ENCODE peak calls at places on chromosomes 11 and 22, in five cellular contexts. T, L, G, D and S are unnamed samples.

GRCh38 chr22:26072611-26073010 is 96.7 kb upstream of the SEZ6L start:
- DNase-seq in L (no peak), G (no peak), D (no peak), T (no peak), S (no peak)

GRCh38 chr11:71990721-71991120 is 8.0 kb upstream of the IL18BP start:
- DNase-seq in L (no peak), G (no peak), D (no peak), T (no peak), S (no peak)

GRCh38 chr11:41058138-41058537 is 401.3 kb downstream of the LRRC4C start:
- DNase-seq in D (no peak), T (peak; percentile 47), L (no peak), G (no peak), S (no peak)

GRCh38 chr11:70544067-70544773 is 145.9 kb downstream of the CTTN start:
- DNase-seq in T (no peak), D (no peak), G (no peak), L (peak; percentile 65), S (peak; percentile 53)

GRCh38 chr11:68954970-68955958 is 25.5 kb downstream of the MRGPRD start:
- DNase-seq in G (no peak), T (no peak), D (peak; percentile 38), L (no peak), S (no peak)

GRCh38 chr11:47946682-47947575 is 33.4 kb upstream of the PTPRJ start:
- DNase-seq in D (peak; percentile 71), G (peak; percentile 85), L (peak; percentile 92), T (peak; percentile 87), S (peak; percentile 87)

GRCh38 chr22:21972293-21972779 is 10.3 kb downstream of the TOP3B start:
- DNase-seq in L (no peak), G (no peak), D (no peak), T (no peak), S (no peak)

GRCh38 chr11:12200359-12201015 is 90.1 kb downstream of the MICAL2 start:
- DNase-seq in L (peak; percentile 85), G (no peak), T (peak; percentile 61), D (peak; percentile 65), S (no peak)

GRCh38 chr11:125404136-125404810 is 91.8 kb downstream of the FEZ1 start:
- DNase-seq in L (peak; percentile 62), T (no peak), D (no peak), G (peak; percentile 92), S (no peak)

GRCh38 chr11:115724709-115725108 is 220.5 kb upstream of the CADM1 start:
- DNase-seq in D (no peak), L (no peak), G (no peak), T (no peak), S (no peak)

GRCh38 chr11:130798801-130799200 is 117.5 kb downstream of the SNX19 start:
- DNase-seq in D (no peak), L (no peak), T (no peak), G (no peak), S (no peak)

GRCh38 chr22:36369004-36369921 is 18.5 kb downstream of the MYH9 start:
- DNase-seq in T (no peak), D (no peak), G (no peak), L (no peak), S (no peak)
- H3K4me1 ChIP-seq in T (peaks cover 100% of the 10 kb centered on the region), D (peaks cover 100% of the 10 kb centered on the region), G (peaks cover 86% of the 10 kb centered on the region), L (peaks cover 9% of the 10 kb centered on the region), S (peaks cover 95% of the 10 kb centered on the region)

DNA sequence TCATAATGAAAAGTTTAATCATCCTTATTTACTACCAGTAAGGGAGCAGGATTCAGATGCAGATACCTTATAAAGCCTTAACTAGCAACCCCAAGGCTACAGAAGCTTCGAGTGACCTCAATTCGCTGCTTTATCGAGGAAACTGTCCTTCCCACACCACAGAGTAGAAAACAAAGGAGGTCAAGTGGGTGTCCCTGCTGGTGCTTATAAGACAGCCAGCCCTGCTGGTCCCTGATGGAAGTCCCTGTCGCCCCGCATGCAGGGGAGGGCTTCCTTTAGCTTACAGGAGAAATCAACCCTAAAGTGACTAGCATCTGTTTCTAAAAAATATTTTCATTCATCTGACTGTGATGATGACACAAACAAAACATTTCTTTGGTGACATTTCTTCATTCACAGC is 7.3 kb downstream of the MN1 start:
- DNase-seq in G (no peak), T (no peak), D (no peak), L (peak; percentile 62), S (no peak)
- H3K4me1 ChIP-seq in G (peaks cover 64% of the 10 kb centered on the region), T (no peaks in the 10 kb centered on the region), D (peaks cover 15% of the 10 kb centered on the region), L (no peaks in the 10 kb centered on the region), S (no peaks in the 10 kb centered on the region)

DNA sequence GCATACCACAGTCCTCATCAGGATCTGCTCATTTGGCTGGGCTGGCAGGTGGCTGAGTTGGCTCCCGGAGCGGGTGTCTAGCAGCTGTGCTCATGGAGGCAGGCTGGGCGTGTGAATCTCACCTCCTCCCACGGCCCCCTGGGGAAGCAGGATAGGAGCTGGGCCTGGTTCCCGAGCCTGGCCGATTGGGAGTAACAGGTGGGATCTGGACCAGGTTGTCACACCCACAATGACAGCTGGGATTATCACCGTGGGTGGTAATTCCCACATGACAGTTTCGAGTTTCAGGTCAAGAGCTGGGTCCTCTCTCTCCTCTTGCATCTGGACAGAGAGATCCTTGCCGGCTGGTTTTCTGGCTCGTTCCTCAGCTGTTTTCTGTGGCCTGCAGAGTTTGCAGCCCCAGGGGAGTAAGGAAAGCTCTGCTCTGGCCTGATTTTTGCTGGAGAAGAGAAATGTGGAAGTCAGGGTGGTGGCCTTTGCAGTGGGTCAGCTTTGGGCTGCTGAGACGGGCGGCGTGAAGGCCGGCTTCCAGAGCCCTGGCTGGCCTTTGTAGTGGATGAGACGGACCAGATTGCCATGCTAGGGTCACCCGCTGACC is 57.0 kb downstream of the BCR start:
- DNase-seq in G (peak; percentile 68), D (peak; percentile 66), L (peak; percentile 81), T (no peak), S (no peak)
- H3K4me1 ChIP-seq in G (peaks cover 29% of the 10 kb centered on the region), D (peaks cover 27% of the 10 kb centered on the region), L (no peaks in the 10 kb centered on the region), T (peaks cover 31% of the 10 kb centered on the region), S (peaks cover 14% of the 10 kb centered on the region)

DNA sequence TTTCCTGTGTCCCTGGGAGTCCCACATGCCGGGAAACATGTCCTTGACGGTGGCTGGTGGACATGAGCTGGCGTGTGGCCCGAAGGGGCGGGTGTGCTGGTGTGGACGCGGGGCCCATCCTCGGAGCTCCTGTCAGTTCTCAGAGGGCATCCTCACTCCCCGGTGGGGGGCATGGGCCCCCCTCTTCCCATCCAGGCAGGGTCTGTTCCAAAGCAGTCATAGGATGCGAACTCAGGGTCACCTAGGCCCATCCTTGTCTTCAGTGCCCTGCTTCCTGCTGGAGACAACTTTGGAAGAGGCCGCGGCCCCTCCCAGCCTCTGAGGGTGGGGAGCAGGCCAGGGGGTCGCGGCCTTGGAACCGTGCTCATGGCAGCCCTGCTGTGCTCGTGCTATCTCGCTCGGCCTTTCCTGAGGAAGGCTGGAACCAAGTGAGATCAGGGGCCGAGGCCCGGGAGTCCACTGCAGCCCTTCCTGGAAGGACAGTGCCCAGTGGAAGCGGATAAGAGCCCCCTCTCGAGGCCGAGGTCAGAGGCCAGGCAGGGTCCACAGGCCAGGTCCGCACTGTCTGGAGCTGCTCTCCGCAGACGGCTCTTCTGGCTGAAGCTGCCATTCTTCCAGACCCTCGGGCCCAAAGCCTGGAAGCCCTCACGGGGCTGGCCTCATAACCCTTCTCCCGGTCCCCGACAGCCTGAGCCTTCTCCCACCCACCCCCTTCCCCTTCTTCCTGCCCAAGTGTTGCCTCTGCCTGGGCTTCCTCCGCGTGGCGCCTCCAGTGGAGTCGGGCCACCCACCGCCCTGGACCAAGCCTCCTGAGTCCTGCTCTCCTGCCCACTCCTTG is 8.7 kb downstream of the GRK2 start:
- DNase-seq in D (peak; percentile 46), T (peak; percentile 69), G (peak; percentile 26), L (peak; percentile 82), S (peak; percentile 37)
- H3K4me1 ChIP-seq in D (peaks cover 77% of the 10 kb centered on the region), T (peaks cover 95% of the 10 kb centered on the region), G (peaks cover 84% of the 10 kb centered on the region), L (no peaks in the 10 kb centered on the region), S (peaks cover 69% of the 10 kb centered on the region)

GRCh38 chr11:1459739-1460395 is 26.7 kb downstream of the MOB2 start:
- DNase-seq in L (no peak), G (no peak), D (no peak), T (no peak), S (no peak)

GRCh38 chr11:1457856-1458255 is 28.7 kb downstream of the MOB2 start:
- DNase-seq in L (no peak), G (no peak), D (no peak), T (no peak), S (no peak)

GRCh38 chr11:1458340-1459218 is 28.0 kb downstream of the MOB2 start:
- DNase-seq in D (peak; percentile 51), G (no peak), L (peak; percentile 90), T (peak; percentile 91), S (no peak)

GRCh38 chr11:1460396-1460795 is 26.2 kb downstream of the MOB2 start:
- DNase-seq in T (peak; percentile 78), D (no peak), L (peak; percentile 89), G (no peak), S (no peak)

DNA sequence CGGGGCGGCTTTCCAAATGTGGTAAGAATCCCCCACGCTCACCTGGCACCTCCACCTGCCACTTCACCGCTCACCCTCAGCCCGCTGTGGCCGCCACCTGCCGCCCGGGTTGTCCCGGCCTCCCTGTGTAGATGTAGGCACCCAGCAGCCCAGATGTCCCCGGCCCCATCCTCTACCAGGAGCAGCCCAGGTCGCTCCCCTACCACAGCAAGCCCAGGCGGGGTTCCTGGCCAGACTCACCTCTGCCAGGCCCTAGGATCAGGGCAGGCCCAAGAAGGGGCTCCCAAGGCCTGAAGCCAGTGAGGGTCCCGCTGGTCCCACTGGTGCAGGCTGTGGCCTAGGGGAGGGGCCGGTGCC is 27.4 kb downstream of the MOB2 start:
- DNase-seq in D (no peak), G (no peak), L (no peak), T (no peak), S (no peak)
- H3K4me1 ChIP-seq in D (peaks cover 7% of the 10 kb centered on the region), G (no peaks in the 10 kb centered on the region), L (no peaks in the 10 kb centered on the region), T (peaks cover 16% of the 10 kb centered on the region), S (peaks cover 3% of the 10 kb centered on the region)

GRCh38 chr11:66113132-66113856 is 43.2 kb downstream of the PACS1 start:
- DNase-seq in D (no peak), G (no peak), L (no peak), T (no peak), S (no peak)
- H3K4me1 ChIP-seq in D (peaks cover 32% of the 10 kb centered on the region), G (peaks cover 22% of the 10 kb centered on the region), L (peaks cover 2% of the 10 kb centered on the region), T (peaks cover 48% of the 10 kb centered on the region), S (peaks cover 60% of the 10 kb centered on the region)

GRCh38 chr11:32931605-32932004 is 39.0 kb downstream of the QSER1 start:
- DNase-seq in G (no peak), L (no peak), T (no peak), D (no peak), S (no peak)
- H3K4me1 ChIP-seq in G (no peaks in the 10 kb centered on the region), L (no peaks in the 10 kb centered on the region), T (no peaks in the 10 kb centered on the region), D (no peaks in the 10 kb centered on the region), S (no peaks in the 10 kb centered on the region)

DNA sequence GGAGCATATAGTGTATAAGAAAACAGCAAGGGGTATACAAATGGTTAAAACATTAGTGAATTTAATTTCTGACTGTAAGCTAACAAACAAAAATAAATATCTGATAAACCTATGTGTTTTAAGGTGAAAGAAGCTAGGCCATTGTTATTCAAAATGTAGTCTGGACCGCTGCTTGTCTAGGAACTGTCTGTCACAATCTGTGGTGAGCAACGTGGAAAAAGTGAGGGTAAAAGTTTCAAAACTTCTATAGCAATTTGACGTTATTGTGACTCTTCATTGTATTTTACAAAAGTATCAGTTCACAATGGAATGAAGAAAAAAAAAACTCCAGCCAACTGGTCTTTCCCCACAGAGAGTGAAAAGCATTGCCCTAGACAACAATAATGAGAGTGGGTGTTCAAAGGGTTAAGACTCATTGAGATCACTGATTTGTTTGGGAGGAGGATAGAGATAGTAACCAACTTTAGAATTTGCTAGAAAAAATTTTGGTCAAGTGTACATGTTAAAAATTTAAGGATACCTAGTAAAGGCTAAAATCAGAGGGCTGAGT is 79.1 kb downstream of the UVRAG start:
- DNase-seq in D (no peak), T (no peak), L (no peak), G (no peak), S (no peak)
- H3K4me1 ChIP-seq in D (no peaks in the 10 kb centered on the region), T (peaks cover 5% of the 10 kb centered on the region), L (no peaks in the 10 kb centered on the region), G (no peaks in the 10 kb centered on the region), S (no peaks in the 10 kb centered on the region)